ENCODE peak calls at places on chromosomes 5 and 9, in ten cellular contexts. Y is transverse colon, P is suprapubic skin, I is HepG2, Z is SK-N-SH, G is stomach, H is GM12878, F is H1, D is esophagus muscularis mucosa, U is upper lobe of left lung. B is an unnamed sample.

GRCh38 chr9:119963798-119964372 is 594.6 kb upstream of the BRINP1 start:
- DNase-seq in Y (no peak), P (no peak), I (peak; percentile 39), Z (peak; percentile 30), G (peak; percentile 25), H (no peak), F (peak; percentile 74), D (no peak), U (peak; percentile 11), B (no peak)

GRCh38 chr5:172437445-172438303 is 16.7 kb downstream of the SH3PXD2B start:
- DNase-seq in Y (peak; percentile 48), P (peak; percentile 88), I (peak; percentile 23), Z (peak; percentile 88), G (peak; percentile 51), H (no peak), F (no peak), D (no peak), U (peak; percentile 78), B (peak; percentile 91)

GRCh38 chr9:129175825-129176633 is 2.0 kb downstream of the IER5L start:
- DNase-seq in Y (peak; percentile 92), P (peak; percentile 91), I (peak; percentile 89), Z (peak; percentile 77), G (peak; percentile 90), H (peak; percentile 49), F (peak; percentile 79), D (peak; percentile 97), U (peak; percentile 93), B (peak; percentile 96)

GRCh38 chr9:98743329-98743728 is 34.6 kb upstream of the GABBR2 start:
- DNase-seq in Y (no peak), P (no peak), I (no peak), Z (no peak), G (no peak), H (no peak), F (no peak), D (no peak), U (no peak), B (no peak)

GRCh38 chr5:150286820-150287219 is 2.8 kb downstream of the CAMK2A start:
- DNase-seq in Y (no peak), P (no peak), I (peak; percentile 73), Z (peak; percentile 90), G (no peak), H (no peak), F (peak; percentile 57), D (no peak), U (no peak), B (no peak)

GRCh38 chr5:56494300-56494704 is 261.2 kb upstream of the ANKRD55 start:
- DNase-seq in Y (no peak), P (no peak), I (no peak), Z (no peak), G (no peak), H (no peak), F (no peak), D (no peak), U (no peak), B (no peak)

GRCh38 chr5:119537704-119538103 is 85.4 kb downstream of the HSD17B4 start:
- DNase-seq in Y (no peak), P (no peak), I (no peak), Z (no peak), G (peak; percentile 26), H (peak; percentile 83), F (no peak), D (no peak), U (no peak), B (no peak)

GRCh38 chr9:137763271-137763955 is 114.2 kb upstream of the CACNA1B start:
- DNase-seq in Y (no peak), P (no peak), I (no peak), Z (no peak), G (no peak), H (no peak), F (no peak), D (no peak), U (peak; percentile 60), B (no peak)

GRCh38 chr5:119840175-119840574 is 210.8 kb downstream of the FAM170A start:
- DNase-seq in Y (no peak), P (no peak), I (no peak), Z (no peak), G (no peak), H (no peak), F (no peak), D (no peak), U (no peak), B (no peak)

DNA sequence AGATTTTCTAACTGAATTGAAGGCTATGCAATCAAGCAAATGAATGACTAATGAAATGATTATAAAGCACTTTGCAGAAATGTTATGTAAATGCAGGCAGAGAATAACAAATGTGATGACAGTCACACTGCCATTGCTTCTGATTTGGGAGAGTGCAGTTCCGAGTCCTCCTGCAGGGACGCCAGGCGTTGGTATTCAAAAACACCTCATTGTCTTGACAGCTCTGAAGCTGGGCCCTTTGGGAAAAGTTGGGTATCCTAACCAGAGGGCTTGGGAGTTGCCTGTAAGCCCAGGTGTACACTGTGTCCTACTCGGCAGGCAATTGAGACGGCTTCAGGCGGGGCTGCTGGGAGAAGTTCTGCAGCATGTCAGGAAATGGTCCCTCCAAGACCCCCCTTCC is 57.8 kb downstream of the C5orf15 start:
- DNase-seq in Y (no peak), P (no peak), I (no peak), Z (no peak), G (no peak), H (no peak), F (no peak), D (no peak), U (no peak), B (no peak)
- TF ChIP-seq POLR2AphosphoS5 in Y (no peak), P (no peak), I (no peak), Z (no peak), G (no peak), H (no peak), F (no peak), D (no peak), U (no peak), B (no peak)

DNA sequence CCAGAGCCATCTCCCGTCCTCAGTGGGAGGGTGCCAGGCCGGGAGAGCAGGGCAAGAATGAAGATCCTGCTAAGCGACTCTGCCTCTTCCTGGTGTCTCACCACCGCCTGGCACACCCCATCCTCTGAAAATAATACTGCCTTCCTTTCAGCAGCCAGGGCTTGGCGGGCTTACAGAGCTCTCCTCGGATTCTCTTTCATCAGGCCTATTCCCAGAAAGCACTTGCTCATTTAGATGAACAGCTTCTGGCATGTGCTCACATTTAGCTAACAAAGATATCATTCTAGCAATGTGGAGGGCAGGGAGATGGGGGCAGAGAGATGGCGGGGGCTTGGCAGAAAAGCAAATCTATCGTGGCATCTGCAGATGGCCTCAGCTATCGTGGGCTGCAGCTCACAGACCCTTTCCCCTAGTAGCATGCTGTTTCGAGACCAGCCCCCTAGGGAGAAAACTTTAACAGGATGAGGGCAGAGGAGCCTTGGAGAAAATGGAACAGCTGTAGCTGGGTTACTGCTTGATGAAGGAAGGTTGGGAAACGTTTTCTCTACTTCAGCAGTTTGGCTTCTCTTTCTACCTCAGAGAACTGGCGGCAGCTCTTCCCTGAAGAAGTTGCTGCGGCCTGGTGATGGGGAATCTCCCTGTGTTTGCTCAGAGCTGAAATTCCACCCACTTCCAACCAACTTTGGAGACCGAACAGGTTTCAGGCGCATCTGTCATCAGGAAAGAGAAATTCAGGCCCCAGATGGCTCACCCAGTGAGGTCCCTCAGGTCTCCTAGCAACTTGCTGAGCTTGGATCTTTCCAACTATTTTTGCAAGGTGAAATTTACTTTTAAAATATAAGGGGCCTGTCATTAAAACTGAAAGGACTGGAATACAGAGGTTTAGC is 102.1 kb downstream of the TMEM174 start:
- DNase-seq in Y (no peak), P (peak; percentile 81), I (no peak), Z (no peak), G (no peak), H (no peak), F (no peak), D (no peak), U (no peak), B (peak; percentile 78)
- TF ChIP-seq EP300 in Y (no peak), P (no peak), I (no peak), Z (no peak), G (no peak), H (no peak), F (no peak), D (no peak), U (no peak), B (no peak)

DNA sequence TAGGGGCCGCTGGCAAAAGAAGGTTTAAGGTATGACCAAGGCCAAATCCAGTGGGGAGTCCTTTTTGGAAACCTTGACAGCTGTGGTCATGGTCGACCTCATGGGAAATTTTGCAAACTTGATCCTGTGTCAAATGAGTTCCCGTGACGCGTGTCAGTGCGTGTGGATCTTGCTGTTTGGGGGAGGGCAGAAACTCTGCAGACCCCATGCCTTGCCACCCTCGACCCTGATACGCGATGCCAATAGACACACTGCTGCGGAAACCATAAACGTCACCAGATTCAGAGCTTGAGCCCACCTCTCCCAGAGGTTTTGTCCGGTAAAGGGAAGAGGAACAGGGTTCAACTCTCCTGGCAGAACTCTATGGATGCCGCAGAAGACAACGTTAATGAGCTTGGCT is 104.7 kb downstream of the ADAMTS2 start:
- DNase-seq in Y (peak; percentile 1), P (peak; percentile 19), I (no peak), Z (no peak), G (no peak), H (no peak), F (no peak), D (no peak), U (no peak), B (peak; percentile 17)
- TF ChIP-seq POLR2AphosphoS5 in Y (no peak), P (no peak), I (no peak), Z (no peak), G (no peak), H (no peak), F (no peak), D (no peak), U (no peak), B (no peak)

GRCh38 chr5:84727708-84728107 is 343.0 kb upstream of the EDIL3 start:
- DNase-seq in Y (no peak), P (no peak), I (no peak), Z (no peak), G (no peak), H (no peak), F (no peak), D (no peak), U (no peak), B (no peak)

GRCh38 chr5:84724683-84725082 is 340.0 kb upstream of the EDIL3 start:
- DNase-seq in Y (no peak), P (no peak), I (no peak), Z (no peak), G (no peak), H (no peak), F (no peak), D (no peak), U (no peak), B (no peak)

GRCh38 chr5:84724181-84724580 is 339.5 kb upstream of the EDIL3 start:
- DNase-seq in Y (no peak), P (no peak), I (no peak), Z (no peak), G (no peak), H (no peak), F (no peak), D (no peak), U (no peak), B (no peak)

GRCh38 chr5:84725946-84726570 is 341.4 kb upstream of the EDIL3 start:
- DNase-seq in Y (no peak), P (no peak), I (no peak), Z (no peak), G (no peak), H (no peak), F (no peak), D (no peak), U (no peak), B (no peak)

DNA sequence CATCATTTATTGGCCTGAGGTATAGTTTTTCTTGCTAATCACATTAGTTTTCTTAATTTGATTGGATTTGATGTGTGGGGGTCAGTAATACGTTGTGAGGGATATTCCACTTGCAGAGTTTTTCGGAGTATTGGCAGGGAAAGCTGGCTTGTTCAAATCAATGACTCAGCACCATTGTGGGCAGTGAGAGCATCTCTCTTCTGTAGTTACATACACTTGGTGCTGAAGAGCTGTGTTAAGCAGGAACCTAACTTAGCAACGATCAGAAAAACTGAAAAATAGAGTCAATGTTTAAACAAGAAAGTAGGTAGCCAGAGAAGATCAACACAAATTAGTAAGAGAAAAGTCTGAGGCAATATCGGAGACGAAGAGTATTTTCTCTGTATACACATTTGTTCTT is 344.6 kb upstream of the EDIL3 start:
- DNase-seq in Y (no peak), P (no peak), I (no peak), Z (no peak), G (no peak), H (no peak), F (no peak), D (no peak), U (no peak), B (no peak)
- TF ChIP-seq EP300 in Y (no peak), P (no peak), I (no peak), Z (no peak), G (no peak), H (no peak), F (no peak), D (no peak), U (no peak), B (no peak)

B was measured in sigmoid colon.